ENCODE peak calls at places on chromosome 2, in four cellular contexts. L, B, V and Y are unnamed samples.
A peak's percentile ranks its signal among the peaks of the same experiment; 100 is the strongest.

GRCh38 chr2:158325031-158325781 is 131.3 kb downstream of the CCDC148 start:
- DNase-seq in L (no peak), V (peak; percentile 72), B (no peak), Y (no peak)

GRCh38 chr2:36861896-36862295 is 104.4 kb downstream of the STRN start:
- DNase-seq in L (no peak), B (no peak), V (no peak), Y (no peak)

GRCh38 chr2:2199841-2200240 is 131.2 kb downstream of the MYT1L start:
- DNase-seq in B (no peak), L (no peak), V (no peak), Y (no peak)

GRCh38 chr2:77201755-77202154 is 320.4 kb downstream of the LRRTM4 start:
- DNase-seq in L (no peak), V (no peak), B (no peak), Y (no peak)

GRCh38 chr2:1808921-1809551 is 64.7 kb upstream of the PXDN start:
- DNase-seq in V (no peak), L (no peak), B (no peak), Y (no peak)

GRCh38 chr2:166677996-166678395 is 183.9 kb upstream of the SCN7A start:
- DNase-seq in V (no peak), B (no peak), L (no peak), Y (no peak)

GRCh38 chr2:26727641-26728561 is 35.4 kb downstream of the KCNK3 start:
- DNase-seq in V (no peak), L (no peak), B (no peak), Y (no peak)

GRCh38 chr2:62175728-62176127 is 20.2 kb upstream of the B3GNT2 start:
- DNase-seq in L (peak; percentile 22), B (no peak), V (no peak), Y (no peak)

GRCh38 chr2:71503827-71504226 is 50.5 kb downstream of the DYSF start:
- DNase-seq in B (no peak), V (no peak), L (peak; percentile 78), Y (no peak)

GRCh38 chr2:190637331-190637734 is 11.6 kb upstream of the NAB1 start:
- DNase-seq in B (no peak), V (peak; percentile 36), L (no peak), Y (no peak)

GRCh38 chr2:108907822-108908716 is 81.0 kb downstream of the EDAR start:
- DNase-seq in B (no peak), V (no peak), L (no peak), Y (no peak)

GRCh38 chr2:24711881-24712280 is 81.3 kb downstream of the PTRHD1 start:
- DNase-seq in V (no peak), B (no peak), L (no peak), Y (no peak)

GRCh38 chr2:127586746-127587295 is 51.3 kb downstream of the MYO7B start:
- DNase-seq in B (no peak), L (no peak), V (no peak), Y (no peak)

GRCh38 chr2:676647-677055 is 555 bp downstream of the TMEM18 start:
- DNase-seq in B (peak; percentile 98), L (peak; percentile 99), V (peak; percentile 98), Y (no peak)

GRCh38 chr2:29332540-29332939 is 217.3 kb downstream of the CLIP4 start:
- DNase-seq in L (no peak), B (no peak), V (no peak), Y (no peak)

GRCh38 chr2:70551156-70551555 is 2.5 kb downstream of the TGFA start:
- DNase-seq in B (no peak), V (no peak), L (no peak), Y (no peak)

DNA sequence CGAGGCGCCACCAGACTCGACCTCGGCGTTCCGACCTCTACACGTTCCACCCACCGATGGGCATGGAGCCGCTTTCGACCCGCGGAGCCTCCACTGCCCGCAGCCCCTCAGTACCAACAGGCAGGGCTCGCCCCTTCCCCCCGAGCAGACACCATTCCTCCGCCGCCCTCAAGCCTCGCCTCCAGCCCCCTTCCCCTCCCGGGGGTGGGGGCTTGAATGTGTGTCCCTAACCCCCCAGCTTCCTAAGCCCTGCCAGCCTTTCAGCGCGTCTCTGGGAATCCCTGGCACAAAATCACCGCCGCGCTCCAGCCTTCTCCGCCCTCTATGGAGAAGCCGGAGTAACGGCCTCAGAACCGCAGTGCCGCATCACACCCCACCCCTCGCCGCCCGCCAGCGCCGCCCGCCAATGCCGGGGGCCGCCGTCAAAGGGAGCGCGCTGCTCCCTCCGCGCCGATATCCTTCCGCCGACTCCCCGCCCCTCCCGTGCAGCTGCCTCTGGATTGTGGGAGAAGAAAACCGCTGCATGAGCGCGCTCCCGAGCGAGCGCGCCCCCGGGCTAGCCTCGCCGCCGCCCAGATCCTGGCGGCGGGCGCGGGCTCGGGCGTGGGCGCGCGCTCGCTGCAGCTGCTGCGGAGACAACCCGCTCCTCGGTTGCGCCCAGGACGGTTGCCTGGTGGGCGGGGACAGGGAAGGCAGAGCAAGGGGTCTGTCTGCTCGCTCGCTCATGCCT is at the start of gene CCDC88A:
- DNase-seq in V (peak; percentile 97), B (peak; percentile 98), L (peak; percentile 98), Y (peak; percentile 89)
- TF ChIP-seq CTCF in V (no peak), B (peak; percentile 20), L (peak; percentile 52), Y (no peak)

DNA sequence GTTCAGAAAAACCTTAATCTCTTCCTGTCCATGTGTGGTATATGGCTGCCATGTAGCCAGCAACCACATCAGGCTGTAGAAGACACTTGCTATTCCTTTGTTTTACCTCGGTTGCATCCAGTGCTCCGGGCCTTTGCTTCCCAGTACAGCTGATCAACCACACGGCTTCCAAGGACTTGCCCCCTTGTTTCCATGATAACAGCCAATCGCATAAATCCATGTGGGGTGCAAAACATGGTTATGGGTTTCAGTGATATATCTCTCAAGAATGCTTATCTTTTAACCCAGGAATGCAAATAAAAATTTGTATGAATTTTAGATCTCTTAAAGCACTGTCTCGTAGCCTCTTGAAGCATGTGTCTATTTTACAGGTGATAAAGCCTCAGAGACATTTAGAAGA is 118.3 kb downstream of the MGAT5 start:
- DNase-seq in B (no peak), L (no peak), V (no peak), Y (no peak)
- H3K27ac ChIP-seq in B (no peak overlapping the region), L (peak overlapping the region; percentile 30), V (no peak overlapping the region), Y (no peak overlapping the region)

GRCh38 chr2:120349125-120349921 is 3.4 kb downstream of the INHBB start:
- DNase-seq in B (peak; percentile 49), V (no peak), L (no peak), Y (no peak)
- H3K27me3 ChIP-seq in B (peaks cover 82% of the 10 kb centered on the region), V (peaks cover 25% of the 10 kb centered on the region), L (peaks cover 12% of the 10 kb centered on the region), Y (peaks cover 42% of the 10 kb centered on the region)

GRCh38 chr2:187034434-187034833 is 185.5 kb upstream of the ZSWIM2 start:
- DNase-seq in V (no peak), L (no peak), B (no peak), Y (no peak)

DNA sequence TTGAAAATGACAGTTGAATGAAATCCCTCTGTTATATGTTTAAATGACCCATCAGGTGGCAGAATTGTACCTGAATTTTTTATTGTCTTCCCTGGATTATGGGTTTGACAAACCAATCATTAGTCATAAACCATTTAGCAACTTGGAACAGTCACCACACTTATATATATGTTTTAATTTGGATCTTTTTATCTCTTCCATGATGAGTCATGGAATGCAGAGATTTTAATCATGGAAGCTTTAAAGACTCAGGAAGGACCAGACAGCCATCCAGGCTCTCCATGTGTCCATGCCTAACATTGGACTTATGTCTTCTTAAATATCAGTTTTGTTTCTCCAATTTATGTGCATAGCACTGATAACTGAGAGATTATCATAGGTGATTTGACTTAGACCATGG is 188.3 kb upstream of the ZSWIM2 start:
- DNase-seq in V (peak; percentile 40), B (no peak), L (no peak), Y (no peak)
- TF ChIP-seq CTCF in V (no peak), B (no peak), L (no peak), Y (no peak)

GRCh38 chr2:3449936-3450335 is 69.4 kb downstream of the ADI1 start:
- DNase-seq in L (no peak), B (no peak), V (no peak), Y (no peak)
- H3K27ac ChIP-seq in L (no peak overlapping the region), B (no peak overlapping the region), V (no peak overlapping the region), Y (no peak overlapping the region)

GRCh38 chr2:219514196-219514761 is at the start of gene ASIC4:
- DNase-seq in L (no peak), B (peak; percentile 67), V (no peak), Y (no peak)

GRCh38 chr2:219511547-219512325 is 2.5 kb upstream of the ASIC4 start:
- DNase-seq in V (no peak), B (peak; percentile 41), L (no peak), Y (no peak)

GRCh38 chr2:219512524-219513216 is 1.6 kb upstream of the ASIC4 start:
- DNase-seq in B (peak; percentile 85), L (no peak), V (no peak), Y (no peak)

GRCh38 chr2:219514836-219515235 is 554 bp downstream of the ASIC4 start:
- DNase-seq in L (no peak), B (no peak), V (no peak), Y (no peak)

DNA sequence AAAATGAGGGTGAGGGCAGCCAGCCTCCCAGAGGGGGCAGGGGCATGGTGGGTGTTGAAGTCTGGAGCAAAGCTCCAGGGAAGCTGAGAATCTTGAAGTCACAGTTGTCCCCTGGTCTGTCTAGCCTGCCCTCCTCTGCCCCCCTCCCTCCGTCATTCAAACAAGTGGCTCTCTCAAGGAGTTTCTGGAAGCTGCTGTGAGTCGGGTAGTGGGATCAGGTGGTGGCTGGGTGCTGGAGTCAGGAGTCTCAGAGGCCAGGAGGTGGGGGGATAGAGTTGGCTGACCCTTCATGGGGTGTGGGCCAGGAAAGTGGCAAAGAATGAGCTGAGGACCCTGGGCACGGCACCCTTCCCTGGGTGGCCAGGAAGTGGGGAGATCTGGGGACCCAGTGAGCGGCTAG is 495 bp upstream of the ASIC4 start:
- DNase-seq in V (no peak), B (no peak), L (no peak), Y (no peak)
- H3K27me3 ChIP-seq in V (peaks cover 5% of the 10 kb centered on the region), B (peaks cover 44% of the 10 kb centered on the region), L (peaks cover 12% of the 10 kb centered on the region), Y (peaks cover 92% of the 10 kb centered on the region)

GRCh38 chr2:46615555-46616487 is 136.5 kb downstream of the TMEM247 start:
- DNase-seq in B (peak; percentile 64), V (no peak), L (no peak), Y (peak; percentile 2)
- TF ChIP-seq CTCF in B (peak; percentile 29), V (no peak), L (peak; percentile 41), Y (peak; percentile 33)

GRCh38 chr2:38070438-38070837 is 5.5 kb downstream of the CYP1B1 start:
- DNase-seq in B (no peak), V (no peak), L (no peak), Y (no peak)
- H3K27ac ChIP-seq in B (no peak overlapping the region), V (no peak overlapping the region), L (peak overlapping the region; percentile 26), Y (no peak overlapping the region)